ENCODE peak calls at places on chromosomes 16 and 17, in ten cellular contexts. P is foreskin fibroblast; O is WERI-Rb-1; V is heart right ventricle; U is right lobe of liver; M is vagina; R is fibroblast of pulmonary artery; G is GM06990; B is GM12865; J is CD8-positive, alpha-beta T cell. A is an unnamed sample.
A peak's percentile ranks its signal among the peaks of the same experiment; 100 is the strongest.

GRCh38 chr17:39566092-39566491 is 41.6 kb downstream of the NEUROD2 start:
- DNase-seq in B (no peak), O (no peak), U (no peak), J (no peak), R (no peak), V (no peak), G (no peak), M (no peak), P (no peak), A (no peak)

GRCh38 chr17:57966246-57966645 is 11.0 kb upstream of the CUEDC1 start:
- DNase-seq in V (no peak), U (no peak), R (no peak), P (no peak), B (no peak), G (no peak), J (no peak), M (peak; percentile 74), O (no peak), A (no peak)

GRCh38 chr17:78476973-78477372 is 98.5 kb downstream of the PGS1 start:
- DNase-seq in J (no peak), V (no peak), P (no peak), O (no peak), B (no peak), M (no peak), R (no peak), G (no peak), U (no peak), A (peak; percentile 85)

GRCh38 chr16:81708459-81709368 is 70.4 kb upstream of the PLCG2 start:
- DNase-seq in U (peak; percentile 61), G (no peak), B (no peak), V (no peak), J (no peak), M (no peak), O (no peak), P (no peak), R (no peak), A (no peak)

GRCh38 chr17:57305918-57306317 is 49.6 kb downstream of the MSI2 start:
- DNase-seq in O (no peak), B (no peak), U (no peak), G (no peak), V (no peak), M (no peak), J (no peak), P (no peak), R (no peak), A (peak; percentile 7)

GRCh38 chr16:73064227-73064995 is 16.5 kb upstream of the ZFHX3 start:
- DNase-seq in M (no peak), U (no peak), V (no peak), B (no peak), J (no peak), P (peak; percentile 60), R (peak; percentile 88), O (no peak), G (no peak), A (peak; percentile 83)

GRCh38 chr16:9438991-9439390 is 347.5 kb downstream of the HAPSTR1 start:
- DNase-seq in J (no peak), M (no peak), B (no peak), P (no peak), O (no peak), V (no peak), R (no peak), G (no peak), U (no peak), A (no peak)

GRCh38 chr17:72697602-72698146 is 394.8 kb downstream of the SLC39A11 start:
- DNase-seq in M (no peak), B (no peak), P (no peak), O (no peak), J (no peak), R (no peak), U (no peak), G (no peak), V (no peak), A (no peak)

GRCh38 chr17:3556239-3556904 is 1.2 kb downstream of the TRPV3 start:
- DNase-seq in P (no peak), M (no peak), V (no peak), J (no peak), B (peak; percentile 35), R (no peak), G (no peak), U (no peak), O (no peak), A (no peak)

GRCh38 chr17:17819561-17819995 is 17.2 kb downstream of the SREBF1 start:
- DNase-seq in P (peak; percentile 82), J (no peak), V (no peak), B (peak; percentile 91), U (peak; percentile 87), G (peak; percentile 72), R (peak; percentile 97), O (no peak), M (no peak), A (peak; percentile 93)

GRCh38 chr17:82036634-82037112 is 824 bp downstream of the DCXR start:
- DNase-seq in P (no peak), J (no peak), V (no peak), G (no peak), R (no peak), O (no peak), M (no peak), B (no peak), U (no peak), A (no peak)

GRCh38 chr17:20256144-20256543 is 211.2 kb downstream of the LGALS9B start:
- DNase-seq in R (no peak), U (no peak), V (no peak), G (no peak), O (no peak), J (no peak), P (no peak), B (no peak), M (no peak), A (no peak)

DNA sequence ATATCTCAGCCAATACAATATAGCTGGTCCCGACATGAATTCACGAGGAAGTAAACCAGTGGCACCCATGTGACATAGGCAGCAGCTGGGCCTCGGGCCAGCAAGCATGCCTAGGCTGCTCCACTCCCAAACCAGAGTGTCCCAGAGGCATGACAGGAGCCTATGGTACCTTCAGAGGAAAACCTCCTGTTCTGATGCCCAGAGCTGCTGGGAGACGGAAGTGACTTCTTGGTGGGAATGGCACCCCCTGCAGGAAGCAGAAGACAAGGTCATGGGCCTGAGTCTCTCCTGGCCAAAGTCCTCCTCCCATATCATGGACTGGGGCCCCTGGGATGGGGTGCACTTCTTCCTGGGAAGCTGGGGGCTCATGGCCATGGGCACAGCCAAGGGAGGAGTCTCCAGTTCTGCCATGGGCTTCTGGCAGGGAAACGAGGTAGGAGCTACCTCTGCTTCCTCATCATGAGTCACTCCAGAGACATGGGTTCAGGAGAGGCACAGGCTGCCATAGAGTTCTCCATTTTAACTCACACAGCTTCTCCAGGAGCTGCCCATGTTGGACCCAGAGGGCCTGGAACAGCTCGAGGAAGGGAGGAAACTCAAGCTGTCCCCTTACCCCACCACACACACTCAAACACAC is 13.4 kb downstream of the FBF1 start:
- DNase-seq in O (peak; percentile 80), R (no peak), J (no peak), P (no peak), G (no peak), V (no peak), B (peak; percentile 45), U (no peak), M (no peak), A (peak; percentile 74)
- TF ChIP-seq CTCF in O (peak; percentile 84), R (peak; percentile 37), J (no peak), P (no peak), G (peak; percentile 51), V (peak; percentile 24), B (peak; percentile 51), U (peak; percentile 34), M (no peak), A (peak; percentile 61)

DNA sequence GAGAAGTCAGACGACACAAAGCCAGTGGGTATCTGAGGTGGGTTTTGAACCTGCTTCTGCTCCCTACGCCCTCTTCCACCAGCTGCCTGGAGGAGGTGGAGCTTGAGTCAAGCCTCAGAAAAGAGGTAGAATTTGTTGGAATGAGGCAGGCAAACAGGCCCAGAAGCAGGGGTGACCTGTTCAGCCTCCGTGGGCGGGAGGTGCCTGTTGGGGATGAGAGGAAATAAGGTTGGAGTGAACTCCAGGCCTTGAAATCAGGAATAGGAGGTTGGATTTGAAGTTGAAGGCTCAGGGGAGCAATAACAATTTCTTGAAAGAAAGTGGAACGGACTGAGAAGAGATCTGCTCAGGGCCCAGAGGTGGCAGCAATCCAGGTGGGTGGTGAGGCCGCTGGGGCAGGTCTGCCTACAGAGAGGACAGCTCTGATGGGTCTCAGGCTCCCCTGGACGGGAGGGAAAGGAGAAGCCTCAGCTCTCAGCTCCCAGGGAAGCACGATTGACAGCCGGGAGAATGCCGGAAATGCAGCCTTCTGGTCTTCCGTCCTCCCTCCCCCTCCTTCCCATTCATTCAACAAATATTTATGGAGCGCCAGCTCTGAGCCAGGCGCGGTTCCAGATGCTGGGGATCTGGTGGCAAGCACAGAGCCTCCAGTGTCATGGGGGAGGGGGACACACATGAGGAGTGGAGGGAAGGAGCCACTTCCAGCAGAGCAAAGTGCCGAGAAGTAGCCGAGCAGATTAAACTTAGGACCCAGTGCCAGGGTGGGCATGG is 61.9 kb upstream of the CIBAR2 start:
- DNase-seq in M (no peak), V (no peak), R (peak; percentile 75), J (no peak), U (peak; percentile 78), O (no peak), G (no peak), B (no peak), P (peak; percentile 90), A (peak; percentile 68)
- H3K4me3 ChIP-seq in M (no peak overlapping the region), V (no peak overlapping the region), R (peak overlapping the region; percentile 57), J (no peak overlapping the region), U (no peak overlapping the region), O (no peak overlapping the region), G (no peak overlapping the region), B (no peak overlapping the region), P (peak overlapping the region; percentile 33), A (no peak overlapping the region)

GRCh38 chr16:55506083-55506482 is 2.8 kb upstream of the LPCAT2 start:
- DNase-seq in P (no peak), B (no peak), V (no peak), R (no peak), M (no peak), J (no peak), G (no peak), O (no peak), U (peak; percentile 30), A (no peak)

GRCh38 chr16:55508271-55508921 is 476 bp upstream of the LPCAT2 start:
- DNase-seq in R (no peak), B (no peak), U (no peak), J (no peak), P (no peak), O (no peak), G (no peak), M (no peak), V (no peak), A (no peak)

GRCh38 chr16:55510185-55510805 is 1.4 kb downstream of the LPCAT2 start:
- DNase-seq in U (no peak), P (no peak), M (no peak), V (no peak), G (no peak), B (no peak), J (no peak), O (no peak), R (no peak), A (no peak)

GRCh38 chr16:55506708-55507107 is 2.2 kb upstream of the LPCAT2 start:
- DNase-seq in J (no peak), G (no peak), P (no peak), U (peak; percentile 30), B (no peak), O (no peak), V (no peak), R (no peak), M (no peak), A (no peak)

GRCh38 chr16:55508941-55509920 is at the start of gene LPCAT2:
- DNase-seq in V (peak; percentile 85), J (no peak), R (peak; percentile 91), P (peak; percentile 81), O (peak; percentile 89), B (peak; percentile 38), U (peak; percentile 83), G (peak; percentile 44), M (no peak), A (peak; percentile 91)
- TF ChIP-seq CTCF in V (no peak), J (no peak), R (no peak), P (no peak), O (no peak), B (no peak), U (no peak), G (no peak), M (no peak), A (no peak)

GRCh38 chr17:8001976-8002645 is at the start of gene GUCY2D:
- DNase-seq in B (no peak), V (no peak), M (no peak), P (no peak), U (peak; percentile 45), R (no peak), G (no peak), O (peak; percentile 65), J (no peak), A (no peak)
- H3K4me3 ChIP-seq in B (no peak within 1 kb of the TSS), V (peak within 1 kb of the TSS; percentile 43), M (peak within 1 kb of the TSS; percentile 31), P (no peak within 1 kb of the TSS), U (no peak within 1 kb of the TSS), R (no peak within 1 kb of the TSS), G (peak within 1 kb of the TSS; percentile 35), O (peak within 1 kb of the TSS; percentile 59), J (no peak within 1 kb of the TSS), A (no peak within 1 kb of the TSS)

A was measured in epithelial cell of esophagus.